ENCODE peak calls at places on chromosomes 5 and 9, in four cellular contexts. O is H9, J is mucosa of descending colon, S is hepatocyte. T is an unnamed sample.

GRCh38 chr9:28799876-28800275 is 1226.6 kb upstream of the C9orf72 start:
- DNase-seq in J (no peak), S (no peak), O (no peak), T (no peak)

GRCh38 chr5:33470544-33470943 is 29.8 kb downstream of the TARS1 start:
- DNase-seq in J (no peak), O (no peak), S (peak), T (no peak)

GRCh38 chr5:177403194-177403825 is 2.8 kb upstream of the PFN3 start:
- DNase-seq in S (peak), O (peak), J (peak), T (no peak)

GRCh38 chr9:13088734-13089427 is 190.6 kb downstream of the MPDZ start:
- DNase-seq in O (peak), J (peak), S (peak), T (no peak)

GRCh38 chr5:164256351-164256750 is 750.9 kb downstream of the MAT2B start:
- DNase-seq in O (no peak), J (no peak), S (no peak), T (no peak)

GRCh38 chr9:16848189-16848588 is 22.3 kb downstream of the BNC2 start:
- DNase-seq in S (no peak), O (no peak), J (no peak), T (no peak)

GRCh38 chr9:104743377-104743985 is 4.0 kb upstream of the NIPSNAP3A start:
- DNase-seq in J (no peak), S (peak), O (no peak), T (no peak)

GRCh38 chr5:43658499-43658898 is 55.5 kb downstream of the NNT start:
- DNase-seq in J (no peak), S (no peak), O (no peak), T (no peak)

GRCh38 chr5:172303090-172303995 is 19.8 kb upstream of the UBTD2 start:
- DNase-seq in O (no peak), S (no peak), J (no peak), T (no peak)

GRCh38 chr9:20044686-20045085 is 255.8 kb upstream of the SLC24A2 start:
- DNase-seq in S (no peak), J (no peak), O (no peak), T (no peak)

GRCh38 chr5:123647066-123647465 is 135.1 kb downstream of the CSNK1G3 start:
- DNase-seq in J (no peak), O (no peak), S (no peak), T (no peak)

GRCh38 chr9:126885089-126885753 is 24.8 kb downstream of the ZBTB34 start:
- DNase-seq in S (peak), O (no peak), J (no peak), T (no peak)

GRCh38 chr5:102450313-102450990 is 48.3 kb downstream of the SLCO6A1 start:
- DNase-seq in J (no peak), S (no peak), O (peak), T (no peak)

GRCh38 chr5:51286046-51286445 is 97.2 kb upstream of the ISL1 start:
- DNase-seq in J (no peak), O (no peak), S (no peak), T (no peak)

GRCh38 chr5:150636391-150637244 is 3.8 kb upstream of the SYNPO start:
- DNase-seq in J (peak), S (peak), O (no peak), T (peak)

GRCh38 chr5:637581-638450 is 25.7 kb downstream of the CEP72 start:
- DNase-seq in J (no peak), O (no peak), S (no peak), T (no peak)

GRCh38 chr5:137393196-137393993 is 105.7 kb downstream of the SPOCK1 start:
- DNase-seq in O (no peak), S (no peak), J (no peak), T (no peak)

GRCh38 chr5:42804717-42805339 is 6.9 kb downstream of the SELENOP start:
- DNase-seq in J (no peak), S (no peak), O (no peak), T (no peak)

GRCh38 chr9:136688274-136689107 is 1.2 kb upstream of the AGPAT2 start:
- DNase-seq in J (peak), S (no peak), O (no peak), T (no peak)

GRCh38 chr9:72997387-72997995 is 44.6 kb upstream of the ALDH1A1 start:
- DNase-seq in O (peak), S (peak), J (peak), T (no peak)

GRCh38 chr5:81848368-81848767 is 97.5 kb upstream of the SSBP2 start:
- DNase-seq in J (no peak), O (no peak), S (no peak), T (no peak)

GRCh38 chr5:147332643-147333042 is 97.8 kb downstream of the STK32A start:
- DNase-seq in O (no peak), S (no peak), J (no peak), T (no peak)

GRCh38 chr5:110258460-110258859 is 468.0 kb downstream of the TMEM232 start:
- DNase-seq in O (no peak), J (no peak), S (peak), T (no peak)

GRCh38 chr5:33474931-33475499 is 34.2 kb downstream of the TARS1 start:
- DNase-seq in J (no peak), S (no peak), O (no peak), T (no peak)

GRCh38 chr9:99234618-99235017 is 12.5 kb downstream of the SEC61B start:
- DNase-seq in S (no peak), O (no peak), J (no peak), T (no peak)

GRCh38 chr5:4386152-4386551 is 754.0 kb upstream of the ADAMTS16 start:
- DNase-seq in J (no peak), S (no peak), O (no peak), T (no peak)

GRCh38 chr9:105359899-105360298 is 87.9 kb upstream of the FSD1L start:
- DNase-seq in J (no peak), O (no peak), S (no peak), T (no peak)

GRCh38 chr9:89974582-89974981 is 369.8 kb downstream of the GADD45G start:
- DNase-seq in O (no peak), J (no peak), S (no peak), T (no peak)

GRCh38 chr9:89982016-89982415 is 377.2 kb downstream of the GADD45G start:
- DNase-seq in O (no peak), S (no peak), J (no peak), T (no peak)

GRCh38 chr9:89975024-89975423 is 370.2 kb downstream of the GADD45G start:
- DNase-seq in J (no peak), O (no peak), S (no peak), T (no peak)

GRCh38 chr9:89975586-89975985 is 370.8 kb downstream of the GADD45G start:
- DNase-seq in J (no peak), S (no peak), O (no peak), T (no peak)

GRCh38 chr9:89978185-89978584 is 373.4 kb downstream of the GADD45G start:
- DNase-seq in O (peak), J (no peak), S (no peak), T (no peak)
- TF ChIP-seq CTCF in O (peak), J (peak), S (peak), T (no peak)

DNA sequence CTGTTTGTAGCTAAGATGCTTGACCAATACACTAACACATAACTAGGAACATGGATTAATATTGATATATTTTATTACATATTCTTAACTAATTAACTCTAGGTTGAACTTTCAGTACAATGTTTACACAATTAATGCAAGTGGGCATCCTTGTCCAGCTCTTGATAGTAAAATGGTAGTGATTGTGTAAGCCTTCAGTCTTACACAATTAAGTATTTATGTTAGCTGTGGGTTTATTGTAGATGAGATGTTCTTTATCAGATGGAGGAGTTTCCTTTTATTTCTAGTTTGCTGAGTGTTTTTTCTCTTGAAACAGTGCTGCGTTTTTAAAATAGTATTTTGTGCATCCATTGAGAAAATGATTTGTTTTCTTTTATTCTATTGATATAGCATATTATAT is 1210.8 kb downstream of the CDH12 start:
- DNase-seq in S (no peak), O (no peak), J (no peak), T (no peak)
- TF ChIP-seq CTCF in S (no peak), O (no peak), J (no peak), T (no peak)

GRCh38 chr9:4315582-4316215 is 15.8 kb upstream of the GLIS3 start:
- DNase-seq in J (peak), O (peak), S (peak), T (peak)
- TF ChIP-seq CTCF in J (peak), O (peak), S (peak), T (no peak)

GRCh38 chr9:2228132-2228531 is 213.0 kb downstream of the SMARCA2 start:
- DNase-seq in O (peak), J (peak), S (peak), T (no peak)

GRCh38 chr9:2231831-2232230 is 216.7 kb downstream of the SMARCA2 start:
- DNase-seq in O (no peak), J (no peak), S (no peak), T (no peak)

GRCh38 chr9:2228641-2229040 is 213.5 kb downstream of the SMARCA2 start:
- DNase-seq in J (no peak), O (no peak), S (no peak), T (no peak)

GRCh38 chr9:2229109-2229733 is 214.1 kb downstream of the SMARCA2 start:
- DNase-seq in S (no peak), J (no peak), O (no peak), T (no peak)

GRCh38 chr9:2230362-2230761 is 215.2 kb downstream of the SMARCA2 start:
- DNase-seq in J (no peak), O (no peak), S (no peak), T (no peak)
- TF ChIP-seq CTCF in J (no peak), O (no peak), S (no peak), T (no peak)

DNA sequence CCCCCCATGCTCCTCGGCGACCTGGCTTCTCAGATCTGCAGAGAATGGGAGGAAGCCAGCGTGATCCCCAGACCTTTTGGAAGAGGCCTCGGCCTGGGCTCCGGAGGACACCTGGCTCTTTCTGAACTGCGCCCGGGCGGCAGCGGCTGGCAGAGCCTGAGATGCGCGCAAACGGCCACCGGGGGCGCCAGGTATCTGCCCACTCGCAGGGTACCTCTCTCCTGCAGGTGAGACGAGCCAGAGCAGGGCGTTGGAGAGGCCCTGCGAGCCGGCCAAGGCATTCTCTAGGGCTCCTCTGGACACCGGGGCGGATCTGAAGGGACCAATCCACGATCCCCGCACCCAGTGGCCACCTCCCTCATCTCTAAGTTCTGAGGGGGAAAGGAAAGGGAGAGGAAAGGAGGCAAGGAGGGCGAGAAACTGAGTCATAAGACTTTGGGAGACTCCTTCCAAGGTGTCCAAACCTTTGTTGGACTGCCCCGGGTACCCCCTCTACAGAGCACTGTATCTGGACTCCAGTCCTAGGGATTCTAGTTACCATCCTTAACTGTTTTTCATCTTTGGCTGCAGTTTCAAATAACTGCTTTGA is 55.0 kb upstream of the SLC46A2 start:
- DNase-seq in O (peak), S (no peak), J (peak), T (no peak)
- TF ChIP-seq CTCF in O (peak), S (no peak), J (no peak), T (no peak)

GRCh38 chr5:12214631-12215030 is 310.4 kb upstream of the CTNND2 start:
- DNase-seq in J (no peak), S (no peak), O (no peak), T (no peak)

GRCh38 chr5:12217039-12217438 is 312.8 kb upstream of the CTNND2 start:
- DNase-seq in S (no peak), O (peak), J (no peak), T (no peak)
- TF ChIP-seq CTCF in S (no peak), O (no peak), J (no peak), T (no peak)

GRCh38 chr5:69049151-69049550 is 44.7 kb upstream of the SLC30A5 start:
- DNase-seq in S (no peak), O (no peak), J (no peak), T (no peak)

GRCh38 chr5:69050214-69050613 is 43.6 kb upstream of the SLC30A5 start:
- DNase-seq in S (no peak), O (no peak), J (no peak), T (no peak)

GRCh38 chr5:69046375-69046957 is 47.3 kb upstream of the SLC30A5 start:
- DNase-seq in J (no peak), S (peak), O (no peak), T (no peak)

GRCh38 chr5:69049796-69050195 is 44.0 kb upstream of the SLC30A5 start:
- DNase-seq in S (no peak), J (no peak), O (no peak), T (no peak)

GRCh38 chr5:69048233-69048632 is 45.6 kb upstream of the SLC30A5 start:
- DNase-seq in O (no peak), J (no peak), S (no peak), T (no peak)
- TF ChIP-seq CTCF in O (peak), J (no peak), S (peak), T (no peak)

GRCh38 chr5:40198736-40199135 is 481.0 kb upstream of the PTGER4 start:
- DNase-seq in S (no peak), O (no peak), J (no peak), T (no peak)
- TF ChIP-seq CTCF in S (no peak), O (no peak), J (no peak), T (no peak)